ENCODE peak calls at places on chromosome X, in nine cellular contexts. B, T, H, N, V, Y, K, Q and I are unnamed samples.
A peak's percentile ranks its signal among the peaks of the same experiment; 100 is the strongest.

GRCh38 chrX:54397113-54397512 is 39.3 kb upstream of the WNK3 start:
- DNase-seq in B (no peak), T (no peak), H (no peak), N (no peak), V (no peak), Y (peak; percentile 4), K (peak; percentile 13), Q (no peak), I (no peak)

GRCh38 chrX:33273521-33273920 is 62.2 kb upstream of the DMD start:
- DNase-seq in B (no peak), T (no peak), H (no peak), N (no peak), V (no peak), Y (no peak), K (no peak), Q (no peak), I (no peak)

GRCh38 chrX:16827225-16827624 is 41.0 kb downstream of the TXLNG start:
- DNase-seq in B (no peak), T (no peak), H (no peak), N (no peak), V (no peak), Y (peak; percentile 30), K (no peak), Q (no peak), I (no peak)

GRCh38 chrX:52574416-52575275 is 57.8 kb upstream of the XAGE1B start:
- DNase-seq in B (no peak), T (no peak), H (peak; percentile 1), N (peak; percentile 52), V (peak; percentile 15), Y (peak; percentile 53), K (peak; percentile 72), Q (no peak), I (no peak)

GRCh38 chrX:109684136-109684535 is 48.9 kb downstream of the ACSL4 start:
- DNase-seq in B (no peak), T (no peak), H (no peak), N (no peak), V (no peak), Y (peak; percentile 8), K (peak; percentile 39), Q (no peak), I (no peak)

GRCh38 chrX:137051978-137052640 is 18.3 kb upstream of the GPR101 start:
- DNase-seq in B (peak; percentile 91), T (peak; percentile 79), H (peak; percentile 76), N (peak; percentile 79), V (peak; percentile 86), Y (peak; percentile 67), K (peak; percentile 58), Q (peak; percentile 65), I (peak; percentile 56)

GRCh38 chrX:7169627-7170026 is 21.7 kb upstream of the PUDP start:
- DNase-seq in B (no peak), T (no peak), H (no peak), N (no peak), V (no peak), Y (peak; percentile 36), K (no peak), Q (no peak), I (no peak)

GRCh38 chrX:150990910-150991309 is 7.8 kb downstream of the HMGB3 start:
- DNase-seq in B (no peak), T (no peak), H (no peak), N (no peak), V (no peak), Y (peak; percentile 56), K (no peak), Q (no peak), I (no peak)

GRCh38 chrX:21056636-21057035 is 317.6 kb upstream of the CNKSR2 start:
- DNase-seq in B (no peak), T (no peak), H (no peak), N (no peak), V (no peak), Y (no peak), K (no peak), Q (no peak), I (no peak)

GRCh38 chrX:77446029-77446585 is 1.1 kb upstream of the FGF16 start:
- DNase-seq in B (no peak), T (no peak), H (no peak), N (no peak), V (peak; percentile 48), Y (no peak), K (no peak), Q (no peak), I (no peak)

GRCh38 chrX:107325467-107325866 is 119.1 kb downstream of the DNAAF6 start:
- DNase-seq in B (no peak), T (no peak), H (no peak), N (no peak), V (no peak), Y (no peak), K (no peak), Q (no peak), I (no peak)

GRCh38 chrX:139495324-139495723 is 35.2 kb upstream of the F9 start:
- DNase-seq in B (no peak), T (no peak), H (no peak), N (no peak), V (no peak), Y (no peak), K (no peak), Q (no peak), I (no peak)

GRCh38 chrX:154738013-154738738 is 12.7 kb downstream of the GAB3 start:
- DNase-seq in B (peak; percentile 69), T (no peak), H (no peak), N (no peak), V (peak; percentile 45), Y (peak; percentile 60), K (peak; percentile 84), Q (no peak), I (peak; percentile 71)

GRCh38 chrX:18574591-18574990 is 97.3 kb downstream of the RS1 start:
- DNase-seq in B (no peak), T (no peak), H (no peak), N (no peak), V (no peak), Y (peak; percentile 57), K (peak; percentile 72), Q (peak; percentile 71), I (no peak)

GRCh38 chrX:153875391-153876111 is 10.4 kb downstream of the L1CAM start:
- DNase-seq in B (peak; percentile 88), T (peak; percentile 78), H (peak; percentile 57), N (peak; percentile 46), V (peak; percentile 73), Y (peak; percentile 65), K (peak; percentile 46), Q (peak; percentile 65), I (peak; percentile 21)

GRCh38 chrX:133335027-133335426 is 80.3 kb downstream of the GPC4 start:
- DNase-seq in B (no peak), T (no peak), H (no peak), N (peak; percentile 13), V (no peak), Y (peak; percentile 66), K (peak; percentile 36), Q (no peak), I (no peak)

GRCh38 chrX:122218666-122219065 is 965.4 kb upstream of the GRIA3 start:
- DNase-seq in B (no peak), T (no peak), H (no peak), N (no peak), V (no peak), Y (no peak), K (no peak), Q (no peak), I (no peak)

GRCh38 chrX:20378291-20378920 is 111.7 kb upstream of the RPS6KA3 start:
- DNase-seq in B (peak; percentile 67), T (no peak), H (no peak), N (peak; percentile 11), V (peak; percentile 62), Y (no peak), K (no peak), Q (no peak), I (peak; percentile 45)

GRCh38 chrX:20372533-20372932 is 105.8 kb upstream of the RPS6KA3 start:
- DNase-seq in B (no peak), T (no peak), H (no peak), N (no peak), V (no peak), Y (peak; percentile 56), K (peak; percentile 52), Q (no peak), I (no peak)

GRCh38 chrX:534804-535203 is 95.8 kb upstream of the SHOX start:
- DNase-seq in B (no peak), T (no peak), H (no peak), N (no peak), V (no peak), Y (no peak), K (no peak), Q (no peak), I (no peak)

GRCh38 chrX:26442340-26442739 is 226.4 kb downstream of the MAGEB5 start:
- DNase-seq in B (no peak), T (no peak), H (no peak), N (peak; percentile 10), V (no peak), Y (peak; percentile 25), K (peak; percentile 3), Q (no peak), I (no peak)

GRCh38 chrX:1084689-1085088 is 127.8 kb downstream of the CRLF2 start:
- DNase-seq in B (no peak), T (peak; percentile 4), H (no peak), N (no peak), V (no peak), Y (no peak), K (no peak), Q (no peak), I (no peak)

GRCh38 chrX:100681581-100681980 is 37.6 kb downstream of the SRPX2 start:
- DNase-seq in B (no peak), T (no peak), H (no peak), N (no peak), V (no peak), Y (no peak), K (no peak), Q (no peak), I (no peak)

GRCh38 chrX:16671005-16671404 is 21.0 kb downstream of the S100G start:
- DNase-seq in B (no peak), T (no peak), H (peak; percentile 6), N (peak; percentile 40), V (peak; percentile 20), Y (peak; percentile 68), K (peak; percentile 74), Q (no peak), I (peak; percentile 30)

GRCh38 chrX:37076983-37077382 is 68.8 kb downstream of the FAM47C start:
- DNase-seq in B (no peak), T (no peak), H (no peak), N (no peak), V (no peak), Y (no peak), K (no peak), Q (no peak), I (no peak)

GRCh38 chrX:129622757-129623301 is 31.9 kb downstream of the APLN start:
- DNase-seq in B (no peak), T (no peak), H (no peak), N (no peak), V (no peak), Y (peak; percentile 70), K (peak; percentile 95), Q (no peak), I (no peak)

GRCh38 chrX:46601283-46601682 is 27.7 kb downstream of the CHST7 start:
- DNase-seq in B (no peak), T (no peak), H (no peak), N (no peak), V (no peak), Y (peak; percentile 49), K (peak; percentile 92), Q (no peak), I (no peak)

GRCh38 chrX:22135171-22135711 is 103.1 kb downstream of the PHEX start:
- DNase-seq in B (no peak), T (no peak), H (no peak), N (no peak), V (no peak), Y (peak; percentile 43), K (peak; percentile 50), Q (no peak), I (no peak)